ENCODE peak calls at places on chromosomes 3 and 15, in four cellular contexts. J is RWPE2, F is cardiac muscle cell, G is GM23248. A is an unnamed sample.

GRCh38 chr15:100667405-100668320 is 65.3 kb downstream of the ASB7 start:
- DNase-seq in J (no peak), F (peak; percentile 58), G (peak; percentile 45), A (peak; percentile 80)

GRCh38 chr15:51970132-51970817 is 1.3 kb downstream of the LEO1 start:
- DNase-seq in J (no peak), F (no peak), G (peak; percentile 10), A (no peak)

GRCh38 chr3:118884748-118885206 is 149.9 kb downstream of the IGSF11 start:
- DNase-seq in J (no peak), F (peak; percentile 57), G (peak; percentile 72), A (peak; percentile 68)

GRCh38 chr3:113804701-113805100 is 33.9 kb upstream of the GRAMD1C start:
- DNase-seq in J (no peak), F (no peak), G (no peak), A (no peak)

GRCh38 chr15:40328176-40328575 is 4.7 kb downstream of the INAFM2 start:
- DNase-seq in J (no peak), F (peak; percentile 72), G (no peak), A (no peak)

GRCh38 chr3:10248984-10249748 is 907 bp downstream of the TATDN2 start:
- DNase-seq in J (peak; percentile 70), F (no peak), G (peak; percentile 60), A (peak; percentile 28)

GRCh38 chr15:41940441-41940857 is 31.9 kb downstream of the EHD4 start:
- DNase-seq in J (no peak), F (peak; percentile 65), G (peak; percentile 90), A (peak; percentile 60)

GRCh38 chr15:25691544-25692430 is 171.3 kb downstream of the ATP10A start:
- DNase-seq in J (no peak), F (peak; percentile 43), G (peak; percentile 49), A (no peak)

GRCh38 chr15:37057831-37058230 is 42.5 kb downstream of the MEIS2 start:
- DNase-seq in J (no peak), F (no peak), G (no peak), A (no peak)

GRCh38 chr3:128503751-128504532 is 10.9 kb upstream of the GATA2 start:
- DNase-seq in J (no peak), F (no peak), G (no peak), A (no peak)

GRCh38 chr15:64633332-64633731 is 142.1 kb downstream of the RBPMS2 start:
- DNase-seq in J (no peak), F (no peak), G (no peak), A (no peak)
- H3K36me3 ChIP-seq in J (peaks cover 25% of the 10 kb centered on the region), F (no peaks in the 10 kb centered on the region), G (peaks cover 13% of the 10 kb centered on the region), A (peaks cover 12% of the 10 kb centered on the region)

DNA sequence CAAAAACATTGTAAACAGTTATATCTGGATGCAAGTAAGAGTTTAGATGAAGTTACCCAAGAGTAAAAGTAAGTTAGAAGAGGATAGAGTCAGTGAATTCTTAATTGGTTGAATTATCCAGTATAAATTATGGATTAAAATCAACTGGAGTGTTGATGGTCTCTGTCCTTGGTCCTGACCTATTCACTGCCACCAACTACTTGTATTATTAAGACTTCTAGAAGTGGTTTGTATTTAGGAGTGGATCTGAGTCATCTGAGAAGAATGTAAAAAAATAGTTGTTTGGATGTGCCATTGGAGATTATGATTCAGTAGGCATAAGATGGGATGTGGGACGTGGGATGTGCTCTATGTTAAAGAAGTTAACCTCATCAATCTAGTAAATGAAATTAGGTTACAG is 86.4 kb downstream of the SYNPR start:
- DNase-seq in J (no peak), F (peak; percentile 68), G (peak; percentile 64), A (no peak)
- H3K27me3 ChIP-seq in J (no peaks in the 10 kb centered on the region), F (no peaks in the 10 kb centered on the region), G (peaks cover 4% of the 10 kb centered on the region), A (no peaks in the 10 kb centered on the region)

GRCh38 chr15:96344706-96345559 is 14.4 kb downstream of the NR2F2 start:
- DNase-seq in J (no peak), F (no peak), G (no peak), A (no peak)
- H3K36me3 ChIP-seq in J (peaks cover 26% of the 10 kb centered on the region), F (no peaks in the 10 kb centered on the region), G (peaks cover 4% of the 10 kb centered on the region), A (peaks cover 29% of the 10 kb centered on the region)

DNA sequence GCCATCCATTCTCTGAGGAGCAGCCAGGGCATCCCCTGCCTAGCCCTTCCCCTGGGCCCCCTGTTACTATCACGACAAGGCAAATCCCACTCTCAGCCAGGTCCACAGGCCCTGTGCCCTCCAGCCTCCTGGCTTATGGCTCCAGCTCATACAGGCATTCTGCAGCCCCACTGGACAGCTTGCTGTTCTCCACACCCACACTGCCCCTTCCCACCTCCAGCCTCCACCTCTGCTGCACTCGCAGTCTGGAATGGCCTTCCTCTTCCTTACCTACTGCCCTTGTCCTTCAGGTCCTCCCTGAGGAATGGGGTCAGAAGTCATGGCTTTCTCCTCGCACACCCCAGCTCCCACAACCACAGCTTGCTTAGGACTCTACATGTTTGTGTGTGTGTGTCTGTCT is 40.4 kb downstream of the CCDC33 start:
- DNase-seq in J (no peak), F (no peak), G (no peak), A (no peak)
- H3K27me3 ChIP-seq in J (peaks cover 16% of the 10 kb centered on the region), F (no peaks in the 10 kb centered on the region), G (peaks cover 21% of the 10 kb centered on the region), A (no peaks in the 10 kb centered on the region)

A was measured in MG63.